ENCODE peak calls at places on chromosome 11, in eight cellular contexts. H is frontal cortex, B is NCI-H1092 treated with DMSO at 0.1 percent for 48 hours, T is cardiac fibroblast, D is NCI-H2227 treated with DMSO at 0.1 percent for 48 hours, S is psoas muscle, V is AG04449, G is GM23248. Q is an unnamed sample.

GRCh38 chr11:124920870-124921609 is 2.0 kb downstream of the HEPN1 start:
- DNase-seq in H (peak; percentile 61), B (peak; percentile 88), T (peak; percentile 66), D (peak; percentile 80), S (peak; percentile 84), V (no peak), G (peak; percentile 70), Q (peak; percentile 81)

GRCh38 chr11:133070053-133070713 is 462.1 kb downstream of the OPCML start:
- DNase-seq in H (no peak), B (no peak), T (no peak), D (no peak), S (no peak), V (no peak), G (no peak), Q (no peak)

GRCh38 chr11:20156876-20157613 is 3.2 kb downstream of the DBX1 start:
- DNase-seq in H (no peak), B (no peak), T (no peak), D (no peak), S (peak; percentile 13), V (no peak), G (no peak), Q (no peak)

GRCh38 chr11:46528445-46529085 is 65.3 kb downstream of the AMBRA1 start:
- DNase-seq in H (no peak), B (no peak), T (no peak), D (no peak), S (no peak), V (no peak), G (no peak), Q (no peak)

GRCh38 chr11:119168471-119169271 is at the start of gene NLRX1:
- DNase-seq in H (peak; percentile 80), B (peak; percentile 83), T (peak; percentile 87), D (no peak), S (peak; percentile 86), V (peak; percentile 19), G (peak; percentile 94), Q (peak; percentile 85)

GRCh38 chr11:29005401-29005980 is 897.3 kb downstream of the METTL15 start:
- DNase-seq in H (no peak), B (no peak), T (no peak), D (no peak), S (no peak), V (no peak), G (no peak), Q (no peak)

GRCh38 chr11:108967571-108967970 is 302.7 kb downstream of the DDX10 start:
- DNase-seq in H (no peak), B (peak; percentile 61), T (no peak), D (no peak), S (no peak), V (no peak), G (peak; percentile 71), Q (peak; percentile 25)

GRCh38 chr11:6992457-6993431 is 27.4 kb downstream of the ZNF214 start:
- DNase-seq in H (no peak), B (no peak), T (peak; percentile 93), D (no peak), S (no peak), V (peak; percentile 89), G (peak; percentile 93), Q (no peak)

GRCh38 chr11:12536566-12536965 is 137.7 kb upstream of the TEAD1 start:
- DNase-seq in H (no peak), B (no peak), T (no peak), D (no peak), S (no peak), V (no peak), G (no peak), Q (no peak)

GRCh38 chr11:129321076-129321475 is 54.6 kb upstream of the BARX2 start:
- DNase-seq in H (no peak), B (no peak), T (no peak), D (no peak), S (no peak), V (no peak), G (no peak), Q (no peak)

GRCh38 chr11:91308069-91308468 is 916.5 kb upstream of the FAT3 start:
- DNase-seq in H (no peak), B (no peak), T (no peak), D (no peak), S (no peak), V (no peak), G (no peak), Q (no peak)

GRCh38 chr11:73965076-73965763 is 14.4 kb downstream of the DNAJB13 start:
- DNase-seq in H (no peak), B (no peak), T (no peak), D (no peak), S (no peak), V (no peak), G (peak; percentile 47), Q (no peak)

GRCh38 chr11:65013130-65013691 is 749 bp upstream of the ARL2 start:
- DNase-seq in H (peak; percentile 87), B (no peak), T (peak; percentile 90), D (no peak), S (peak; percentile 94), V (peak; percentile 21), G (peak; percentile 94), Q (no peak)

GRCh38 chr11:47971501-47971900 is 8.9 kb upstream of the PTPRJ start:
- DNase-seq in H (no peak), B (no peak), T (no peak), D (peak; percentile 51), S (no peak), V (no peak), G (no peak), Q (no peak)

GRCh38 chr11:19735512-19735911 is 22.9 kb downstream of the NAV2 start:
- DNase-seq in H (no peak), B (peak; percentile 54), T (peak; percentile 43), D (no peak), S (no peak), V (peak; percentile 63), G (peak; percentile 82), Q (no peak)

GRCh38 chr11:69477111-69477510 is 4.4 kb upstream of the LINC01488 start:
- DNase-seq in H (no peak), B (no peak), T (no peak), D (no peak), S (peak; percentile 7), V (no peak), G (no peak), Q (no peak)

GRCh38 chr11:5291207-5291838 is 10.4 kb downstream of the OR51B4 start:
- DNase-seq in H (no peak), B (no peak), T (peak; percentile 70), D (no peak), S (no peak), V (no peak), G (peak; percentile 56), Q (no peak)

GRCh38 chr11:116481126-116481644 is 291.6 kb downstream of the BUD13 start:
- DNase-seq in H (no peak), B (no peak), T (no peak), D (peak; percentile 17), S (no peak), V (no peak), G (no peak), Q (no peak)

GRCh38 chr11:75029836-75030631 is 41.3 kb downstream of the NEU3 start:
- DNase-seq in H (no peak), B (no peak), T (no peak), D (no peak), S (no peak), V (no peak), G (peak; percentile 34), Q (no peak)

GRCh38 chr11:79768343-79768742 is 327.5 kb upstream of the TENM4 start:
- DNase-seq in H (no peak), B (no peak), T (no peak), D (no peak), S (no peak), V (no peak), G (no peak), Q (peak; percentile 16)

GRCh38 chr11:96763244-96763643 is 373.4 kb downstream of the JRKL start:
- DNase-seq in H (no peak), B (no peak), T (no peak), D (no peak), S (no peak), V (no peak), G (no peak), Q (no peak)

GRCh38 chr11:13338437-13339069 is 61.0 kb downstream of the BMAL1 start:
- DNase-seq in H (no peak), B (no peak), T (peak; percentile 76), D (no peak), S (no peak), V (no peak), G (peak; percentile 79), Q (no peak)

GRCh38 chr11:119062779-119063178 is 4.8 kb upstream of the VPS11 start:
- DNase-seq in H (no peak), B (no peak), T (peak; percentile 75), D (no peak), S (peak; percentile 46), V (no peak), G (peak; percentile 73), Q (no peak)

GRCh38 chr11:114166897-114167323 is 107.4 kb downstream of the ZBTB16 start:
- DNase-seq in H (no peak), B (peak; percentile 62), T (peak; percentile 95), D (no peak), S (no peak), V (peak; percentile 44), G (peak; percentile 88), Q (no peak)

GRCh38 chr11:86211619-86212018 is 32.9 kb upstream of the EED start:
- DNase-seq in H (no peak), B (no peak), T (no peak), D (peak; percentile 18), S (no peak), V (no peak), G (no peak), Q (no peak)

GRCh38 chr11:28983780-28984179 is 875.6 kb downstream of the METTL15 start:
- DNase-seq in H (no peak), B (peak; percentile 8), T (no peak), D (no peak), S (no peak), V (no peak), G (no peak), Q (no peak)

GRCh38 chr11:35791088-35791958 is 128.7 kb downstream of the TRIM44 start:
- DNase-seq in H (no peak), B (peak; percentile 59), T (no peak), D (no peak), S (no peak), V (no peak), G (no peak), Q (no peak)

GRCh38 chr11:9660886-9661285 is 3.0 kb upstream of the SWAP70 start:
- DNase-seq in H (no peak), B (no peak), T (peak; percentile 73), D (no peak), S (no peak), V (no peak), G (peak; percentile 50), Q (no peak)

GRCh38 chr11:68313574-68314202 is 1.3 kb downstream of the LRP5 start:
- DNase-seq in H (no peak), B (peak; percentile 9), T (peak; percentile 32), D (no peak), S (no peak), V (no peak), G (peak; percentile 30), Q (no peak)

GRCh38 chr11:30735946-30736345 is 149.8 kb upstream of the MPPED2 start:
- DNase-seq in H (no peak), B (no peak), T (no peak), D (no peak), S (no peak), V (no peak), G (no peak), Q (no peak)

GRCh38 chr11:45182902-45183301 is 36.5 kb downstream of the PRDM11 start:
- DNase-seq in H (no peak), B (peak; percentile 17), T (peak; percentile 56), D (no peak), S (no peak), V (no peak), G (peak; percentile 63), Q (no peak)

GRCh38 chr11:503179-503981 is 3.7 kb downstream of the RNH1 start:
- DNase-seq in H (peak; percentile 72), B (no peak), T (peak; percentile 56), D (no peak), S (peak; percentile 76), V (no peak), G (peak; percentile 90), Q (peak; percentile 59)

GRCh38 chr11:72730243-72730642 is 22.0 kb downstream of the ARAP1 start:
- DNase-seq in H (no peak), B (no peak), T (no peak), D (no peak), S (no peak), V (no peak), G (no peak), Q (no peak)

GRCh38 chr11:62556872-62557631 is 10.4 kb upstream of the AHNAK start:
- DNase-seq in H (no peak), B (no peak), T (no peak), D (no peak), S (no peak), V (no peak), G (peak; percentile 36), Q (no peak)